ENCODE peak calls at places on chromosomes 16 and 17, in four cellular contexts. One of them, this sample, is unnamed.

GRCh38 chr17:43832976-43833829 is at the start of gene MPP3:
- DNase-seq in SK-N-SH: peak
- DNase-seq in K562: peak
- DNase-seq in stomach: peak
- DNase-seq in this sample: no peak

GRCh38 chr17:77840156-77840555 is 118.3 kb upstream of the TNRC6C start:
- DNase-seq in SK-N-SH: no peak
- DNase-seq in K562: peak
- DNase-seq in stomach: no peak
- DNase-seq in this sample: no peak

GRCh38 chr16:11869657-11870228 is 18.4 kb upstream of the RSL1D1 start:
- DNase-seq in SK-N-SH: no peak
- DNase-seq in K562: no peak
- DNase-seq in stomach: no peak
- DNase-seq in this sample: no peak

GRCh38 chr16:57966133-57966805 is 4.7 kb downstream of the CNGB1 start:
- DNase-seq in SK-N-SH: no peak
- DNase-seq in K562: no peak
- DNase-seq in stomach: no peak
- DNase-seq in this sample: no peak

GRCh38 chr16:74944466-74944865 is 40.5 kb downstream of the WDR59 start:
- DNase-seq in SK-N-SH: no peak
- DNase-seq in K562: no peak
- DNase-seq in stomach: no peak
- DNase-seq in this sample: no peak

GRCh38 chr17:1298616-1299015 is 19.2 kb downstream of the TRARG1 start:
- DNase-seq in SK-N-SH: no peak
- DNase-seq in K562: no peak
- DNase-seq in stomach: no peak
- DNase-seq in this sample: no peak

GRCh38 chr17:14346801-14347200 is 45.9 kb downstream of the HS3ST3B1 start:
- DNase-seq in SK-N-SH: no peak
- DNase-seq in K562: no peak
- DNase-seq in stomach: no peak
- DNase-seq in this sample: no peak

GRCh38 chr16:79926451-79927205 is 326.1 kb upstream of the MAF start:
- DNase-seq in SK-N-SH: no peak
- DNase-seq in K562: no peak
- DNase-seq in stomach: no peak
- DNase-seq in this sample: no peak

GRCh38 chr16:68469728-68470460 is 21.6 kb upstream of the SMPD3 start:
- DNase-seq in SK-N-SH: no peak
- DNase-seq in K562: no peak
- DNase-seq in stomach: no peak
- DNase-seq in this sample: no peak

GRCh38 chr17:78993241-78993956 is 13.7 kb upstream of the LGALS3BP start:
- DNase-seq in SK-N-SH: peak
- DNase-seq in K562: peak
- DNase-seq in stomach: peak
- DNase-seq in this sample: peak

GRCh38 chr17:74957935-74958549 is 14.5 kb downstream of the HID1 start:
- DNase-seq in SK-N-SH: peak
- DNase-seq in K562: peak
- DNase-seq in stomach: peak
- DNase-seq in this sample: peak

GRCh38 chr16:791131-791530 is 2.7 kb downstream of the CHTF18 start:
- DNase-seq in SK-N-SH: no peak
- DNase-seq in K562: no peak
- DNase-seq in stomach: no peak
- DNase-seq in this sample: no peak

GRCh38 chr16:3144331-3144881 is 9.6 kb downstream of the ZNF213 start:
- DNase-seq in SK-N-SH: no peak
- DNase-seq in K562: no peak
- DNase-seq in stomach: no peak
- DNase-seq in this sample: no peak
- TF ChIP-seq EP300 in SK-N-SH: no peak
- TF ChIP-seq EP300 in K562: no peak
- TF ChIP-seq EP300 in stomach: no peak
- TF ChIP-seq EP300 in this sample: no peak

GRCh38 chr17:82596837-82597672 is 51.2 kb downstream of the WDR45B start:
- DNase-seq in SK-N-SH: peak
- DNase-seq in K562: no peak
- DNase-seq in stomach: no peak
- DNase-seq in this sample: peak

GRCh38 chr17:82594571-82594970 is 53.7 kb downstream of the WDR45B start:
- DNase-seq in SK-N-SH: peak
- DNase-seq in K562: no peak
- DNase-seq in stomach: no peak
- DNase-seq in this sample: no peak

GRCh38 chr17:82593590-82594087 is 54.6 kb downstream of the WDR45B start:
- DNase-seq in SK-N-SH: peak
- DNase-seq in K562: no peak
- DNase-seq in stomach: no peak
- DNase-seq in this sample: peak

GRCh38 chr17:82596316-82596715 is 51.9 kb downstream of the WDR45B start:
- DNase-seq in SK-N-SH: peak
- DNase-seq in K562: no peak
- DNase-seq in stomach: no peak
- DNase-seq in this sample: no peak

DNA sequence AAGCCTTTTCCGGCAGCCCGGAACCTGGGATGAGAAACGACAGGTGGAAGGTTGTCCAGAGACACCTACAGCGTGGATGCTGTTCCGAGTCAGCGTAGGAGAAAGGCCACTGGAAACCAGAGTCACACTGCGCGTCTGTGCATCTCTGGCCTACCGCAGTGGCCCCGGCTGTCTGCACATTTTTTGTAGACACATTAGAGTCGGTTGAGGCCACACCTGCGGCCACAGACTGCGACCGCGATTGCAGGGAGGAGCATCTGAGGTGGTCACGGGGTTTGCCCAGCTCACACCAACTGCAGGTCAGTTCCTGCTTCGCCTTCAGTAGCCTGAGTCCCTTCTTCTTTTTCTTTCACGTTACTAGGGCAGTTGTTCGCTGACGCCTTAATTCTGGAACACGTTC is 52.4 kb downstream of the WDR45B start:
- DNase-seq in SK-N-SH: peak
- DNase-seq in K562: no peak
- DNase-seq in stomach: no peak
- DNase-seq in this sample: no peak
- TF ChIP-seq POLR2AphosphoS5 in SK-N-SH: no peak
- TF ChIP-seq POLR2AphosphoS5 in K562: no peak
- TF ChIP-seq POLR2AphosphoS5 in stomach: no peak
- TF ChIP-seq POLR2AphosphoS5 in this sample: no peak

GRCh38 chr17:28978016-28978415 is 26.7 kb upstream of the PHF12 start:
- DNase-seq in SK-N-SH: no peak
- DNase-seq in K562: no peak
- DNase-seq in stomach: no peak
- DNase-seq in this sample: no peak

GRCh38 chr17:28985950-28986713 is 19.7 kb downstream of the SEZ6 start:
- DNase-seq in SK-N-SH: no peak
- DNase-seq in K562: no peak
- DNase-seq in stomach: no peak
- DNase-seq in this sample: no peak

GRCh38 chr17:28978565-28978964 is 27.2 kb upstream of the PHF12 start:
- DNase-seq in SK-N-SH: no peak
- DNase-seq in K562: no peak
- DNase-seq in stomach: no peak
- DNase-seq in this sample: no peak

GRCh38 chr17:28983286-28984240 is 22.3 kb downstream of the SEZ6 start:
- DNase-seq in SK-N-SH: no peak
- DNase-seq in K562: no peak
- DNase-seq in stomach: no peak
- DNase-seq in this sample: no peak

DNA sequence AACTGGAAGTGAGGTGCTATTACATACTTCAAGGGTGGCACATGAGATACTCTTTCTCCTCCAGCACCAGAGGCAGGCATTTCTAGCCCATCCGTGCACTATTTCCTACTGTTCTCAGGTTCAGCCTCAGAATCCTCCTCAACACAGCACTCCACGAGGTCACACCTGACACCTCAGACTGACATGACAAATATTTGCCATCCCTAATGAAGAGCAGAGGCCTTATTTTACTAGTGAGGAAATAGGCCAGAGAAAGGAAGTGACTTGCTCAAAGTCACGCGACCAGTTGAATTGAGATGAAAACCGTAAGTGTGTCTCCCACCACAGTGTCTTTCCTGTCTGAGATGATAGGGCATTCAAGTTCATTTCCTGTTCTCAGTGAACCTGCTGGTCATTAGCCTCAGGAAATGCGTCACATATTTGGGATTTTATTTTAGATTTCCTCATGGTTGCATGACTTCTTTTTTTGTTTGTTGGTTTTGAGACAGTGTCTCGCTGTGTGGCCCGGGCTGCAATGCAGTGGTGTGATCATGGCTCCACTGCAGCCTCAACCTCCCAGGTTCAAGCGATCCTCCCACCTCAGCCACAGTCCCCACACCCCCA is 23.5 kb downstream of the SEZ6 start:
- DNase-seq in SK-N-SH: no peak
- DNase-seq in K562: no peak
- DNase-seq in stomach: no peak
- DNase-seq in this sample: no peak
- TF ChIP-seq EP300 in SK-N-SH: no peak
- TF ChIP-seq EP300 in K562: no peak
- TF ChIP-seq EP300 in stomach: no peak
- TF ChIP-seq EP300 in this sample: no peak

GRCh38 chr16:2687531-2688308 is 5.4 kb downstream of the KCTD5 start:
- DNase-seq in SK-N-SH: peak
- DNase-seq in K562: no peak
- DNase-seq in stomach: no peak
- DNase-seq in this sample: no peak

GRCh38 chr16:2682209-2683021 is at the start of gene KCTD5:
- DNase-seq in SK-N-SH: peak
- DNase-seq in K562: peak
- DNase-seq in stomach: peak
- DNase-seq in this sample: peak

GRCh38 chr16:2690852-2691251 is 8.5 kb downstream of the KCTD5 start:
- DNase-seq in SK-N-SH: peak
- DNase-seq in K562: no peak
- DNase-seq in stomach: no peak
- DNase-seq in this sample: no peak

GRCh38 chr16:2689968-2690830 is 7.9 kb downstream of the KCTD5 start:
- DNase-seq in SK-N-SH: peak
- DNase-seq in K562: no peak
- DNase-seq in stomach: no peak
- DNase-seq in this sample: no peak

GRCh38 chr16:2686912-2687507 is 4.7 kb downstream of the KCTD5 start:
- DNase-seq in SK-N-SH: no peak
- DNase-seq in K562: peak
- DNase-seq in stomach: peak
- DNase-seq in this sample: peak
- TF ChIP-seq POLR2AphosphoS5 in SK-N-SH: no peak
- TF ChIP-seq POLR2AphosphoS5 in K562: no peak
- TF ChIP-seq POLR2AphosphoS5 in stomach: no peak
- TF ChIP-seq POLR2AphosphoS5 in this sample: no peak

GRCh38 chr16:87789437-87790277 is 23.9 kb upstream of the KLHDC4 start:
- DNase-seq in SK-N-SH: no peak
- DNase-seq in K562: no peak
- DNase-seq in stomach: peak
- DNase-seq in this sample: no peak
- TF ChIP-seq EP300 in SK-N-SH: no peak
- TF ChIP-seq EP300 in K562: no peak
- TF ChIP-seq EP300 in stomach: peak
- TF ChIP-seq EP300 in this sample: no peak

DNA sequence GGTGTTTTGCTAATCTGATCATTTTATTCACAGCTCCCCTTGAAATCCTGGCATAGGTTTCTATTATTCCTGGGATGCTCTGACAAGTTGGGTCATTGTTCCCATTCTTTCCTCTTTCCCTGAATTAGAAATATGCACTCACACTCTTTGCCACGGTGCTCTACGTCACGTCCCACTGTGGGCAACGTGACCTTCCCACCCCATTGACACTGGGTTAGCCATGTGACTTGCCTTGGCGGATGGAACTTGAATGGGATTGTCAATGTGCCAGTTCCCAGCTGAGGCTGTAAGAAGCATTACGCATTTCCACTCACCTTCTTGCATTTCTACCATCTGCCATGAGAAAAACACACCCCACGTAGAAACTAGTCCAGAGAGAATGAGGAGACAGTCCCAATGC is 492.4 kb downstream of the SHISA9 start:
- DNase-seq in SK-N-SH: no peak
- DNase-seq in K562: no peak
- DNase-seq in stomach: no peak
- DNase-seq in this sample: no peak
- TF ChIP-seq POLR2AphosphoS5 in SK-N-SH: no peak
- TF ChIP-seq POLR2AphosphoS5 in K562: no peak
- TF ChIP-seq POLR2AphosphoS5 in stomach: no peak
- TF ChIP-seq POLR2AphosphoS5 in this sample: no peak

GRCh38 chr17:59837362-59838195 is 55.2 kb downstream of the TUBD1 start:
- DNase-seq in SK-N-SH: no peak
- DNase-seq in K562: peak
- DNase-seq in stomach: peak
- DNase-seq in this sample: no peak
- TF ChIP-seq EP300 in SK-N-SH: peak
- TF ChIP-seq EP300 in K562: peak
- TF ChIP-seq EP300 in stomach: peak
- TF ChIP-seq EP300 in this sample: peak

This sample was measured in suprapubic skin.